ENCODE peak calls at places on chromosome 3, in five cellular contexts. Q, R, K, M and L are unnamed samples.

GRCh38 chr3:74500257-74500656 is 114.2 kb downstream of the CNTN3 start:
- DNase-seq in Q (no peak), R (no peak), K (no peak), M (no peak), L (no peak)

GRCh38 chr3:65871305-65872141 is 167.2 kb downstream of the MAGI1 start:
- DNase-seq in Q (no peak), R (peak), K (peak), M (no peak), L (peak)

GRCh38 chr3:47056705-47057104 is 77.2 kb downstream of the NBEAL2 start:
- DNase-seq in Q (no peak), R (no peak), K (no peak), M (no peak), L (no peak)

GRCh38 chr3:129888739-129889138 is 4.8 kb downstream of the TMCC1 start:
- DNase-seq in Q (peak), R (no peak), K (no peak), M (no peak), L (no peak)

GRCh38 chr3:197505796-197506553 is 49.8 kb downstream of the BDH1 start:
- DNase-seq in Q (no peak), R (peak), K (no peak), M (no peak), L (no peak)

GRCh38 chr3:20054549-20054987 is 14.3 kb downstream of the KAT2B start:
- DNase-seq in Q (peak), R (peak), K (peak), M (peak), L (no peak)

GRCh38 chr3:151011427-151011826 is 38.9 kb upstream of the CLRN1 start:
- DNase-seq in Q (peak), R (no peak), K (no peak), M (no peak), L (no peak)

GRCh38 chr3:48503406-48504050 is 446 bp downstream of the SHISA5 start:
- DNase-seq in Q (no peak), R (peak), K (peak), M (peak), L (no peak)

GRCh38 chr3:78148986-78149717 is 1109.3 kb downstream of the ROBO2 start:
- DNase-seq in Q (no peak), R (no peak), K (no peak), M (no peak), L (no peak)

GRCh38 chr3:50673937-50674336 is 790 bp upstream of the DOCK3 start:
- DNase-seq in Q (no peak), R (no peak), K (no peak), M (no peak), L (no peak)

GRCh38 chr3:89654031-89654430 is 546.6 kb downstream of the EPHA3 start:
- DNase-seq in Q (no peak), R (no peak), K (no peak), M (no peak), L (no peak)

GRCh38 chr3:176351408-176351807 is 845.9 kb downstream of the TBL1XR1 start:
- DNase-seq in Q (no peak), R (no peak), K (no peak), M (no peak), L (no peak)

GRCh38 chr3:1444196-1444595 is 351.4 kb downstream of the CNTN6 start:
- DNase-seq in Q (no peak), R (no peak), K (no peak), M (no peak), L (no peak)

GRCh38 chr3:1442271-1442670 is 349.4 kb downstream of the CNTN6 start:
- DNase-seq in Q (no peak), R (no peak), K (no peak), M (no peak), L (no peak)

DNA sequence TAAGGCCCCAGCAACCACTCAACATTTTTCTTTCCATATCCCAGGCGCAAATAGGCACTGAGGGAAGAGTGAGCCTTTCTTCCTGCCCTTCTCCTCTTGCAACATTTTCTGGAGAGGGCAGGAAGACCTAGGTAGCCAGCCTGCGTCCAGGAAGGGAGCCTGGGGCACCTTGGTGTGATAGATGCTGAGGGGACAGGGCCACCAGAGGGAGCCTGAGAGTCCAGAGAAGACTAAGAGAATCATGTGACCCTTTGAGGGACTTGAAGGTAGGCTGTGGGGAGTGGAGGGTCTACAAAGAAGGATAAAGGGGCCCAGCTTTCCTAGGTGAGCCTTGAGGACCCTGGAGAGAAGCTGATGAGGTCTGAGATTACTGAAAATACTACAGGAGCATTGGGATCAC is 346.6 kb downstream of the CNTN6 start:
- DNase-seq in Q (no peak), R (peak), K (no peak), M (no peak), L (peak)
- TF ChIP-seq CTCF in Q (no peak), R (no peak), K (no peak), M (no peak), L (peak)

GRCh38 chr3:43146599-43146998 is 40.7 kb upstream of the POMGNT2 start:
- DNase-seq in Q (no peak), R (no peak), K (no peak), M (no peak), L (no peak)

GRCh38 chr3:43142472-43142871 is 36.6 kb upstream of the POMGNT2 start:
- DNase-seq in Q (no peak), R (no peak), K (no peak), M (no peak), L (no peak)

GRCh38 chr3:43148033-43148432 is 42.2 kb upstream of the POMGNT2 start:
- DNase-seq in Q (no peak), R (no peak), K (no peak), M (no peak), L (no peak)

GRCh38 chr3:43144811-43145490 is 39.1 kb upstream of the POMGNT2 start:
- DNase-seq in Q (no peak), R (no peak), K (no peak), M (no peak), L (no peak)
- H3K27ac ChIP-seq in Q (no peak), R (no peak), K (no peak), M (no peak), L (no peak)

GRCh38 chr3:14410501-14411165 is 8.2 kb downstream of the SLC6A6 start:
- DNase-seq in Q (no peak), R (peak), K (no peak), M (no peak), L (no peak)

GRCh38 chr3:14413381-14414071 is 11.1 kb downstream of the SLC6A6 start:
- DNase-seq in Q (no peak), R (no peak), K (no peak), M (no peak), L (no peak)

GRCh38 chr3:14411166-14411526 is 8.7 kb downstream of the SLC6A6 start:
- DNase-seq in Q (no peak), R (peak), K (no peak), M (no peak), L (no peak)

GRCh38 chr3:14412831-14413380 is 10.5 kb downstream of the SLC6A6 start:
- DNase-seq in Q (no peak), R (no peak), K (no peak), M (no peak), L (no peak)

DNA sequence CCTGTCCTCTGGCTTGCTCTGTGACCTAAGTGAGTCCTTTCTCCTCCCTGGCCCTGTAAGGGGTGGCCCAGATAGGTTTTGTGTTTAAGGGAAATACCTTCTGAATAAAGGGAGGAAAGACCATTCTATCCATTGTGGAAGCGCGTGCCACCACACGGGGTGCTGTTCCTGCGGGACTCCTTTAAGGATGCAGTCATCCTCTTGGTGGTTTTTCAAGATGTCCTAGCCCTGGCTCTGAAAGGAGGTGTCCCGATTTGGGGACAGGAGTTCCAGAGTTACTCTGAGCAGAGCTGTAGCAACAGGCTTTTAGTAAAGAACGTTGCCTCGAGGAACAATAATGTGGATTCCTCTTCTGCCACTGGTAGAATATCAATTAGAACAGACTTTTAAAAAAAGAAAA is 9.6 kb downstream of the SLC6A6 start:
- DNase-seq in Q (no peak), R (no peak), K (no peak), M (no peak), L (peak)
- TF ChIP-seq CTCF in Q (no peak), R (no peak), K (no peak), M (no peak), L (peak)

GRCh38 chr3:53589201-53589600 is 94.8 kb downstream of the CACNA1D start:
- DNase-seq in Q (no peak), R (no peak), K (no peak), M (no peak), L (no peak)

GRCh38 chr3:53589806-53590205 is 95.4 kb downstream of the CACNA1D start:
- DNase-seq in Q (no peak), R (no peak), K (no peak), M (no peak), L (no peak)

GRCh38 chr3:53585042-53585441 is 90.6 kb downstream of the CACNA1D start:
- DNase-seq in Q (no peak), R (no peak), K (no peak), M (no peak), L (no peak)

GRCh38 chr3:53590606-53591005 is 96.2 kb downstream of the CACNA1D start:
- DNase-seq in Q (no peak), R (no peak), K (no peak), M (no peak), L (no peak)

DNA sequence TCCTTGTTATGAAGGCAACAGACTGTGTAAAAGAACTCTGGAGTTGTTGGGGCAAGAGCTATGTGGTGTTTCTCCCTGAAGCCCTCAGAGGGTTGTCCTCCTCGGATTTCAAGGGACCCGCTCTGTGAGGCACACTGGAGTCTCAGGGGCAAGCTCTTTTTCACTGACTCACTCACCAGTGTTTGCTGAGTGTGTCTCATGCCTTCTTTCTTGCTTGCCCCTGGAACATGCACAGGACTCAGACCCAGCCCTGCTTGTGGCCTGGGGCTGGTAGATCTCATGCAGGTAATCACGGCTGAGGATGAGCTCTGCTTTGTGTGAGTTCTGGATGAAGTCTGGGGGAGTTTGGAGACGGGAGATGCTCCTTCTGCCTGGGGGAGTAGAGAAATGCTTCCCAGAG is 93.7 kb downstream of the CACNA1D start:
- DNase-seq in Q (no peak), R (no peak), K (no peak), M (no peak), L (no peak)
- H3K27ac ChIP-seq in Q (no peak), R (no peak), K (no peak), M (no peak), L (no peak)